ENCODE peak calls at places on chromosomes 3 and 15, in seven cellular contexts. One of them, this sample, is unnamed. For H3K9me3, the result is how much of the 10 kb centered on the place peaks cover.

GRCh38 chr3:78785004-78785403 is 982.8 kb downstream of the ROBO1 start:
- DNase-seq in aorta: no peak
- DNase-seq in uterus: no peak
- DNase-seq in K562: no peak
- DNase-seq in hepatocyte: no peak
- DNase-seq in left ventricle myocardium inferior: no peak
- DNase-seq in CD8-positive, alpha-beta T cell: no peak
- DNase-seq in this sample: no peak

GRCh38 chr3:128282392-128283196 is 129.3 kb downstream of the EEFSEC start:
- DNase-seq in aorta: peak
- DNase-seq in uterus: peak
- DNase-seq in K562: no peak
- DNase-seq in hepatocyte: no peak
- DNase-seq in left ventricle myocardium inferior: peak
- DNase-seq in CD8-positive, alpha-beta T cell: no peak
- DNase-seq in this sample: no peak

GRCh38 chr3:133303430-133303829 is 96.4 kb upstream of the BFSP2 start:
- DNase-seq in aorta: no peak
- DNase-seq in uterus: no peak
- DNase-seq in K562: no peak
- DNase-seq in hepatocyte: no peak
- DNase-seq in left ventricle myocardium inferior: no peak
- DNase-seq in CD8-positive, alpha-beta T cell: no peak
- DNase-seq in this sample: no peak

GRCh38 chr3:60553144-60553543 is 698.1 kb downstream of the FHIT start:
- DNase-seq in aorta: no peak
- DNase-seq in uterus: no peak
- DNase-seq in K562: no peak
- DNase-seq in hepatocyte: no peak
- DNase-seq in left ventricle myocardium inferior: no peak
- DNase-seq in CD8-positive, alpha-beta T cell: no peak
- DNase-seq in this sample: no peak

GRCh38 chr3:152399374-152399773 is 130.6 kb downstream of the MBNL1 start:
- DNase-seq in aorta: no peak
- DNase-seq in uterus: no peak
- DNase-seq in K562: no peak
- DNase-seq in hepatocyte: no peak
- DNase-seq in left ventricle myocardium inferior: no peak
- DNase-seq in CD8-positive, alpha-beta T cell: no peak
- DNase-seq in this sample: no peak

GRCh38 chr3:134317106-134317947 is 56.9 kb downstream of the AMOTL2 start:
- DNase-seq in aorta: no peak
- DNase-seq in uterus: no peak
- DNase-seq in K562: no peak
- DNase-seq in hepatocyte: no peak
- DNase-seq in left ventricle myocardium inferior: no peak
- DNase-seq in CD8-positive, alpha-beta T cell: no peak
- DNase-seq in this sample: no peak

GRCh38 chr3:172415323-172415722 is 32.9 kb downstream of the GHSR start:
- DNase-seq in aorta: no peak
- DNase-seq in uterus: no peak
- DNase-seq in K562: no peak
- DNase-seq in hepatocyte: no peak
- DNase-seq in left ventricle myocardium inferior: no peak
- DNase-seq in CD8-positive, alpha-beta T cell: no peak
- DNase-seq in this sample: no peak

GRCh38 chr3:72274511-72275295 is 489.8 kb upstream of the PROK2 start:
- DNase-seq in aorta: no peak
- DNase-seq in uterus: peak
- DNase-seq in K562: no peak
- DNase-seq in hepatocyte: peak
- DNase-seq in left ventricle myocardium inferior: peak
- DNase-seq in CD8-positive, alpha-beta T cell: no peak
- DNase-seq in this sample: peak

GRCh38 chr15:29612701-29613100 is 209.6 kb downstream of the TJP1 start:
- DNase-seq in aorta: no peak
- DNase-seq in uterus: no peak
- DNase-seq in K562: no peak
- DNase-seq in hepatocyte: peak
- DNase-seq in left ventricle myocardium inferior: no peak
- DNase-seq in CD8-positive, alpha-beta T cell: no peak
- DNase-seq in this sample: no peak

GRCh38 chr3:14412831-14413380 is 10.5 kb downstream of the SLC6A6 start:
- DNase-seq in aorta: no peak
- DNase-seq in uterus: peak
- DNase-seq in K562: no peak
- DNase-seq in hepatocyte: no peak
- DNase-seq in left ventricle myocardium inferior: no peak
- DNase-seq in CD8-positive, alpha-beta T cell: no peak
- DNase-seq in this sample: no peak

GRCh38 chr15:77354064-77354463 is 65.8 kb downstream of the PEAK1 start:
- DNase-seq in aorta: no peak
- DNase-seq in uterus: no peak
- DNase-seq in K562: no peak
- DNase-seq in hepatocyte: no peak
- DNase-seq in left ventricle myocardium inferior: no peak
- DNase-seq in CD8-positive, alpha-beta T cell: no peak
- DNase-seq in this sample: no peak

GRCh38 chr3:156705761-156706631 is 31.6 kb downstream of the TIPARP start:
- DNase-seq in aorta: no peak
- DNase-seq in uterus: no peak
- DNase-seq in K562: no peak
- DNase-seq in hepatocyte: no peak
- DNase-seq in left ventricle myocardium inferior: no peak
- DNase-seq in CD8-positive, alpha-beta T cell: no peak
- DNase-seq in this sample: no peak

GRCh38 chr15:52163321-52164190 is 27.6 kb downstream of the GNB5 start:
- DNase-seq in aorta: no peak
- DNase-seq in uterus: no peak
- DNase-seq in K562: no peak
- DNase-seq in hepatocyte: no peak
- DNase-seq in left ventricle myocardium inferior: no peak
- DNase-seq in CD8-positive, alpha-beta T cell: peak
- DNase-seq in this sample: no peak

GRCh38 chr3:86937306-86937791 is 53.6 kb downstream of the VGLL3 start:
- DNase-seq in aorta: peak
- DNase-seq in uterus: peak
- DNase-seq in K562: no peak
- DNase-seq in hepatocyte: peak
- DNase-seq in left ventricle myocardium inferior: peak
- DNase-seq in CD8-positive, alpha-beta T cell: no peak
- DNase-seq in this sample: no peak

GRCh38 chr3:71210257-71211002 is 373.1 kb downstream of the FOXP1 start:
- DNase-seq in aorta: no peak
- DNase-seq in uterus: peak
- DNase-seq in K562: peak
- DNase-seq in hepatocyte: peak
- DNase-seq in left ventricle myocardium inferior: no peak
- DNase-seq in CD8-positive, alpha-beta T cell: no peak
- DNase-seq in this sample: no peak

GRCh38 chr15:77722759-77723460 is 90.2 kb upstream of the LINGO1 start:
- DNase-seq in aorta: no peak
- DNase-seq in uterus: no peak
- DNase-seq in K562: no peak
- DNase-seq in hepatocyte: no peak
- DNase-seq in left ventricle myocardium inferior: no peak
- DNase-seq in CD8-positive, alpha-beta T cell: no peak
- DNase-seq in this sample: no peak

GRCh38 chr3:97689962-97690361 is 74.6 kb upstream of the ARL6 start:
- DNase-seq in aorta: no peak
- DNase-seq in uterus: no peak
- DNase-seq in K562: no peak
- DNase-seq in hepatocyte: no peak
- DNase-seq in left ventricle myocardium inferior: no peak
- DNase-seq in CD8-positive, alpha-beta T cell: no peak
- DNase-seq in this sample: no peak

GRCh38 chr3:70040386-70040785 is 40.9 kb downstream of the SAMMSON start:
- DNase-seq in aorta: no peak
- DNase-seq in uterus: no peak
- DNase-seq in K562: no peak
- DNase-seq in hepatocyte: no peak
- DNase-seq in left ventricle myocardium inferior: no peak
- DNase-seq in CD8-positive, alpha-beta T cell: no peak
- DNase-seq in this sample: no peak

GRCh38 chr3:148036331-148036881 is 627.2 kb downstream of the ZIC1 start:
- DNase-seq in aorta: no peak
- DNase-seq in uterus: no peak
- DNase-seq in K562: no peak
- DNase-seq in hepatocyte: no peak
- DNase-seq in left ventricle myocardium inferior: no peak
- DNase-seq in CD8-positive, alpha-beta T cell: no peak
- DNase-seq in this sample: no peak

GRCh38 chr15:63402498-63403253 is 21.0 kb upstream of the CA12 start:
- DNase-seq in aorta: no peak
- DNase-seq in uterus: no peak
- DNase-seq in K562: no peak
- DNase-seq in hepatocyte: peak
- DNase-seq in left ventricle myocardium inferior: no peak
- DNase-seq in CD8-positive, alpha-beta T cell: no peak
- DNase-seq in this sample: no peak

GRCh38 chr3:69747511-69748248 is 8.4 kb downstream of the MITF start:
- DNase-seq in aorta: no peak
- DNase-seq in uterus: no peak
- DNase-seq in K562: no peak
- DNase-seq in hepatocyte: no peak
- DNase-seq in left ventricle myocardium inferior: no peak
- DNase-seq in CD8-positive, alpha-beta T cell: no peak
- DNase-seq in this sample: no peak

DNA sequence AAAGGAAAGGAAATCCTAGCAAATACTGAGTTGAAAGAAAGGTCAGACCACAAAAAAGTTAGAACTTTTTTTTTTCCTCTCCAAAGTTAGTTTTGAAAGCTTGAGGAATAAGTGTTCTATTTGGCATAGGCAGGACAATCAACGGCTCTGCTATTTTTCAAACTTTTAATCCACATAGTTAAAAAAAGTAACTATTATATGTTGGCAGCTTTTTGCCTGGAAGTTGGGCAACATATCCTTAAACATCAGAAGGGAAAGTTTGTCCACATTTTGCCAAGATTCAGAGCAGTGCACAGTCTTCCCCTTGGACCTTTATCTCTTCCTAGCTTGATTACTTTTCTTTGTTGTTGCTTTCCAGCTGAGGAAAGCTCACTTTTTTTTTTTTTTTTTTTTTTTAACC is 92.6 kb downstream of the COL6A6 start:
- DNase-seq in aorta: no peak
- DNase-seq in uterus: no peak
- DNase-seq in K562: no peak
- DNase-seq in hepatocyte: no peak
- DNase-seq in left ventricle myocardium inferior: no peak
- DNase-seq in CD8-positive, alpha-beta T cell: no peak
- DNase-seq in this sample: no peak
- H3K9me3 ChIP-seq in aorta: under half
- H3K9me3 ChIP-seq in uterus: under half
- H3K9me3 ChIP-seq in K562: under half
- H3K9me3 ChIP-seq in hepatocyte: under half
- H3K9me3 ChIP-seq in left ventricle myocardium inferior: half or more
- H3K9me3 ChIP-seq in CD8-positive, alpha-beta T cell: under half
- H3K9me3 ChIP-seq in this sample: under half

GRCh38 chr15:91252756-91253155 is 152.7 kb downstream of the SV2B start:
- DNase-seq in aorta: no peak
- DNase-seq in uterus: no peak
- DNase-seq in K562: no peak
- DNase-seq in hepatocyte: no peak
- DNase-seq in left ventricle myocardium inferior: no peak
- DNase-seq in CD8-positive, alpha-beta T cell: no peak
- DNase-seq in this sample: no peak
- H3K9me3 ChIP-seq in aorta: under half
- H3K9me3 ChIP-seq in uterus: under half
- H3K9me3 ChIP-seq in K562: under half
- H3K9me3 ChIP-seq in hepatocyte: under half
- H3K9me3 ChIP-seq in left ventricle myocardium inferior: under half
- H3K9me3 ChIP-seq in CD8-positive, alpha-beta T cell: under half
- H3K9me3 ChIP-seq in this sample: under half

GRCh38 chr15:25092661-25093060 is 137.9 kb downstream of the SNRPN start:
- DNase-seq in aorta: no peak
- DNase-seq in uterus: no peak
- DNase-seq in K562: no peak
- DNase-seq in hepatocyte: no peak
- DNase-seq in left ventricle myocardium inferior: no peak
- DNase-seq in CD8-positive, alpha-beta T cell: no peak
- DNase-seq in this sample: no peak
- H3K9me3 ChIP-seq in aorta: under half
- H3K9me3 ChIP-seq in uterus: under half
- H3K9me3 ChIP-seq in K562: under half
- H3K9me3 ChIP-seq in hepatocyte: under half
- H3K9me3 ChIP-seq in left ventricle myocardium inferior: half or more
- H3K9me3 ChIP-seq in CD8-positive, alpha-beta T cell: under half
- H3K9me3 ChIP-seq in this sample: half or more

GRCh38 chr15:20351448-20351961 is 190.1 kb downstream of the GOLGA6L6 start:
- DNase-seq in aorta: peak
- DNase-seq in uterus: no peak
- DNase-seq in K562: no peak
- DNase-seq in hepatocyte: peak
- DNase-seq in left ventricle myocardium inferior: no peak
- DNase-seq in CD8-positive, alpha-beta T cell: peak
- DNase-seq in this sample: no peak

GRCh38 chr15:20352241-20353200 is 189.1 kb downstream of the GOLGA6L6 start:
- DNase-seq in aorta: peak
- DNase-seq in uterus: no peak
- DNase-seq in K562: no peak
- DNase-seq in hepatocyte: peak
- DNase-seq in left ventricle myocardium inferior: no peak
- DNase-seq in CD8-positive, alpha-beta T cell: no peak
- DNase-seq in this sample: no peak

GRCh38 chr15:20348900-20349773 is 192.5 kb downstream of the GOLGA6L6 start:
- DNase-seq in aorta: peak
- DNase-seq in uterus: no peak
- DNase-seq in K562: no peak
- DNase-seq in hepatocyte: peak
- DNase-seq in left ventricle myocardium inferior: no peak
- DNase-seq in CD8-positive, alpha-beta T cell: peak
- DNase-seq in this sample: no peak

GRCh38 chr15:20348291-20348899 is 193.2 kb downstream of the GOLGA6L6 start:
- DNase-seq in aorta: peak
- DNase-seq in uterus: no peak
- DNase-seq in K562: no peak
- DNase-seq in hepatocyte: peak
- DNase-seq in left ventricle myocardium inferior: no peak
- DNase-seq in CD8-positive, alpha-beta T cell: no peak
- DNase-seq in this sample: no peak

DNA sequence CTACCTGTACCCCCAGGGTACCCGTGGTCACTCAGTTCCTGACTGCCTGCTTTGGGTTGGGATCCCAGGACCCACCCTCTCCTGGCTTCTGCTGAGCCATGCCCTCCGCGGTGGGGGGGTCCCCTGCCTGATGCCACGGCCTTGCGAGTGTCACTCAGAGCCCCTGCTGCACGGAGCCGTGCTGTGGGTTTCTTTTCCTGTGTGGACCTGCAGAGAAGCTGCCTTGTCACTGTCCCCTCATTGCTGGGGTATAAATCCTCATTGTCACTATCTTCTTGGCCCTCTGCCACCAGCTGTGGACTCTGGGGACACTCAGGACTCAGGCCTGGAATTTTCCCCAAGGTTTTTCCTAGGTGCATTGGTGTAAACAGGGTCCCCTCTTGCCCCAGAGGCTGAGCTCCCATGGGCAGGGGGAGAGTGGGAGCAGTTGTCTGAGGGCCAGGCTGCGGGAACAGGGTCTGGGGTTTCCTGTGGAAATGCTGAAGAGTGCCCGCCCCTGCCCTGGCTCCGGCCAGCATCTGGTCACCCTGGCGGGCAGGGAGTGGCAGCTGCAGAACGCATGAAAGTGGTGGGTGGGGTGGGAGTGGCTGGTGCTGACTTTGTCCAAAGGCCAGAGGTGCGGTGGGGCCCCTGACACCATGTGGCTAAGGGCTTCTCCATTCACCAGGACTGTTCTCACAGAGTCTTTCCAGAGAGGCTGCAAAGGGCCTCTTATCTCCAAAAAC is 191.7 kb downstream of the GOLGA6L6 start:
- DNase-seq in aorta: peak
- DNase-seq in uterus: peak
- DNase-seq in K562: no peak
- DNase-seq in hepatocyte: peak
- DNase-seq in left ventricle myocardium inferior: no peak
- DNase-seq in CD8-positive, alpha-beta T cell: peak
- DNase-seq in this sample: peak
- H3K9me3 ChIP-seq in aorta: under half
- H3K9me3 ChIP-seq in uterus: under half
- H3K9me3 ChIP-seq in K562: under half
- H3K9me3 ChIP-seq in hepatocyte: half or more
- H3K9me3 ChIP-seq in left ventricle myocardium inferior: under half
- H3K9me3 ChIP-seq in CD8-positive, alpha-beta T cell: under half
- H3K9me3 ChIP-seq in this sample: under half

This sample was measured in naive thymus-derived CD4-positive, alpha-beta T cell.